ENCODE peak calls at places on chromosomes 3 and 15, in four cellular contexts. P is OCI-M1; C is activated CD8-positive, alpha-beta memory T cell treated with anti-CD3 and anti-CD28 coated beads for 24 hours; L is activated naive CD4-positive, alpha-beta T cell. Q is an unnamed sample.

GRCh38 chr15:41151451-41152005 is 35.4 kb upstream of the INO80 start:
- DNase-seq in C (no peak), P (no peak), L (no peak), Q (no peak)

GRCh38 chr3:195102609-195103467 is 168.1 kb downstream of the XXYLT1 start:
- DNase-seq in P (peak), L (no peak), C (no peak), Q (no peak)

GRCh38 chr3:162400697-162401096 is 904.1 kb downstream of the OTOL1 start:
- DNase-seq in C (no peak), L (no peak), P (peak), Q (no peak)

GRCh38 chr3:176415896-176416295 is 781.4 kb downstream of the TBL1XR1 start:
- DNase-seq in C (no peak), L (no peak), P (no peak), Q (no peak)

GRCh38 chr3:179189764-179190163 is 41.6 kb downstream of the PIK3CA start:
- DNase-seq in L (no peak), P (no peak), C (no peak), Q (no peak)

GRCh38 chr3:8164145-8164544 is 337.5 kb upstream of the LMCD1 start:
- DNase-seq in C (no peak), P (no peak), L (no peak), Q (no peak)

GRCh38 chr3:10017636-10018292 is 8.5 kb upstream of the FANCD2 start:
- DNase-seq in P (no peak), C (no peak), L (no peak), Q (no peak)

GRCh38 chr3:123489400-123490004 is 40.6 kb upstream of the ADCY5 start:
- DNase-seq in L (peak), C (peak), P (peak), Q (peak)

GRCh38 chr3:23748398-23749110 is 57.2 kb upstream of the UBE2E1 start:
- DNase-seq in C (no peak), L (no peak), P (peak), Q (peak)